ENCODE peak calls at places on chromosomes 1 and 21, in five cellular contexts. One of them, this sample, is unnamed.
A peak's percentile ranks its signal among the peaks of the same experiment; 100 is the strongest.

GRCh38 chr1:218464871-218465270 is 119.7 kb downstream of the TGFB2 start:
- DNase-seq in GM12878: no peak
- DNase-seq in K562: no peak
- DNase-seq in HepG2: no peak
- DNase-seq in H1: no peak
- DNase-seq in this sample: no peak

GRCh38 chr1:245220381-245220985 is 65.7 kb downstream of the KIF26B start:
- DNase-seq in K562: no peak
- DNase-seq in GM12878: no peak
- DNase-seq in H1: no peak
- DNase-seq in HepG2: no peak
- DNase-seq in this sample: no peak

GRCh38 chr21:42839271-42840231 is 39.8 kb downstream of the WDR4 start:
- DNase-seq in K562: peak; percentile 25
- DNase-seq in HepG2: no peak
- DNase-seq in GM12878: no peak
- DNase-seq in H1: no peak
- DNase-seq in this sample: peak; percentile 24

GRCh38 chr1:224450164-224450955 is 15.8 kb upstream of the WDR26 start:
- DNase-seq in H1: no peak
- DNase-seq in K562: no peak
- DNase-seq in GM12878: no peak
- DNase-seq in HepG2: no peak
- DNase-seq in this sample: no peak

GRCh38 chr1:165549908-165550480 is 6.2 kb downstream of the LRRC52 start:
- DNase-seq in HepG2: no peak
- DNase-seq in GM12878: no peak
- DNase-seq in H1: no peak
- DNase-seq in K562: no peak
- DNase-seq in this sample: no peak

GRCh38 chr1:234477373-234478151 is 1.4 kb downstream of the TARBP1 start:
- DNase-seq in K562: no peak
- DNase-seq in GM12878: no peak
- DNase-seq in HepG2: no peak
- DNase-seq in H1: no peak
- DNase-seq in this sample: peak; percentile 25

GRCh38 chr21:46122758-46123683 is 25.1 kb downstream of the COL6A2 start:
- DNase-seq in H1: no peak
- DNase-seq in HepG2: no peak
- DNase-seq in GM12878: no peak
- DNase-seq in K562: no peak
- DNase-seq in this sample: peak; percentile 21

GRCh38 chr1:64892576-64893573 is 73.5 kb downstream of the JAK1 start:
- DNase-seq in K562: no peak
- DNase-seq in GM12878: no peak
- DNase-seq in H1: no peak
- DNase-seq in HepG2: no peak
- DNase-seq in this sample: no peak

GRCh38 chr1:2353215-2353906 is 38.0 kb downstream of the MORN1 start:
- DNase-seq in HepG2: no peak
- DNase-seq in K562: no peak
- DNase-seq in GM12878: no peak
- DNase-seq in H1: no peak
- DNase-seq in this sample: no peak

GRCh38 chr1:118488776-118489175 is 303.7 kb upstream of the SPAG17 start:
- DNase-seq in H1: no peak
- DNase-seq in GM12878: no peak
- DNase-seq in HepG2: no peak
- DNase-seq in K562: no peak
- DNase-seq in this sample: no peak

GRCh38 chr1:9787702-9788101 is 36.1 kb downstream of the CLSTN1 start:
- DNase-seq in GM12878: peak; percentile 70
- DNase-seq in HepG2: no peak
- DNase-seq in H1: no peak
- DNase-seq in K562: no peak
- DNase-seq in this sample: no peak

GRCh38 chr1:15849775-15850449 is 2.4 kb downstream of the SPEN start:
- DNase-seq in K562: peak; percentile 33
- DNase-seq in GM12878: no peak
- DNase-seq in H1: no peak
- DNase-seq in HepG2: peak; percentile 65
- DNase-seq in this sample: peak; percentile 71

GRCh38 chr1:94726981-94727685 is 93.0 kb upstream of the SLC44A3 start:
- DNase-seq in HepG2: peak; percentile 30
- DNase-seq in GM12878: no peak
- DNase-seq in H1: no peak
- DNase-seq in K562: no peak
- DNase-seq in this sample: no peak

GRCh38 chr1:235024045-235024439 is 104.6 kb downstream of the TOMM20 start:
- DNase-seq in GM12878: no peak
- DNase-seq in H1: no peak
- DNase-seq in K562: no peak
- DNase-seq in HepG2: peak; percentile 61
- DNase-seq in this sample: no peak

GRCh38 chr21:44483288-44484237 is 28.3 kb downstream of the LRRC3 start:
- DNase-seq in H1: no peak
- DNase-seq in GM12878: no peak
- DNase-seq in HepG2: peak; percentile 16
- DNase-seq in K562: no peak
- DNase-seq in this sample: no peak

GRCh38 chr1:36174716-36175115 is 18.8 kb downstream of the MAP7D1 start:
- DNase-seq in HepG2: no peak
- DNase-seq in GM12878: no peak
- DNase-seq in K562: no peak
- DNase-seq in H1: no peak
- DNase-seq in this sample: no peak

GRCh38 chr1:6949991-6950765 is 164.9 kb downstream of the CAMTA1 start:
- DNase-seq in GM12878: no peak
- DNase-seq in H1: no peak
- DNase-seq in K562: no peak
- DNase-seq in HepG2: no peak
- DNase-seq in this sample: peak; percentile 59

GRCh38 chr1:170461362-170461761 is 70.6 kb upstream of the GORAB start:
- DNase-seq in H1: no peak
- DNase-seq in K562: no peak
- DNase-seq in GM12878: no peak
- DNase-seq in HepG2: no peak
- DNase-seq in this sample: no peak

GRCh38 chr1:84073266-84073665 is 70.8 kb upstream of the PRKACB start:
- DNase-seq in K562: no peak
- DNase-seq in H1: no peak
- DNase-seq in GM12878: no peak
- DNase-seq in HepG2: no peak
- DNase-seq in this sample: no peak

GRCh38 chr21:15742694-15743093 is 12.9 kb downstream of the USP25 start:
- DNase-seq in GM12878: no peak
- DNase-seq in K562: no peak
- DNase-seq in H1: no peak
- DNase-seq in HepG2: no peak
- DNase-seq in this sample: no peak

GRCh38 chr1:39205102-39205780 is 746 bp downstream of the MACF1 start:
- DNase-seq in HepG2: no peak
- DNase-seq in GM12878: no peak
- DNase-seq in H1: no peak
- DNase-seq in K562: peak; percentile 36
- DNase-seq in this sample: no peak

GRCh38 chr1:174269932-174270651 is 110.8 kb downstream of the RABGAP1L start:
- DNase-seq in HepG2: peak; percentile 23
- DNase-seq in K562: no peak
- DNase-seq in H1: no peak
- DNase-seq in GM12878: no peak
- DNase-seq in this sample: no peak

GRCh38 chr1:201405484-201405831 is 6.3 kb upstream of the LAD1 start:
- DNase-seq in H1: no peak
- DNase-seq in HepG2: peak; percentile 77
- DNase-seq in GM12878: peak; percentile 49
- DNase-seq in K562: no peak
- DNase-seq in this sample: no peak

GRCh38 chr1:22031214-22031962 is 21.1 kb upstream of the CDC42 start:
- DNase-seq in H1: no peak
- DNase-seq in GM12878: no peak
- DNase-seq in K562: no peak
- DNase-seq in HepG2: peak; percentile 47
- DNase-seq in this sample: peak; percentile 43

GRCh38 chr1:108504447-108504846 is 54.3 kb downstream of the NBPF6 start:
- DNase-seq in GM12878: no peak
- DNase-seq in HepG2: no peak
- DNase-seq in K562: no peak
- DNase-seq in H1: no peak
- DNase-seq in this sample: no peak

GRCh38 chr1:230113605-230114241 is 46.7 kb downstream of the GALNT2 start:
- DNase-seq in HepG2: no peak
- DNase-seq in GM12878: no peak
- DNase-seq in H1: no peak
- DNase-seq in K562: no peak
- DNase-seq in this sample: no peak

GRCh38 chr1:6287431-6287886 is 26.6 kb upstream of the GPR153 start:
- DNase-seq in H1: no peak
- DNase-seq in HepG2: no peak
- DNase-seq in K562: no peak
- DNase-seq in GM12878: no peak
- DNase-seq in this sample: no peak

GRCh38 chr1:172973424-172973823 is 77.3 kb downstream of the TNFSF18 start:
- DNase-seq in K562: no peak
- DNase-seq in H1: no peak
- DNase-seq in HepG2: no peak
- DNase-seq in GM12878: no peak
- DNase-seq in this sample: no peak

GRCh38 chr1:222845763-222846162 is 30.9 kb downstream of the DISP1 start:
- DNase-seq in K562: no peak
- DNase-seq in GM12878: no peak
- DNase-seq in H1: no peak
- DNase-seq in HepG2: no peak
- DNase-seq in this sample: no peak

GRCh38 chr1:163820748-163821147 is 499.0 kb downstream of the NUF2 start:
- DNase-seq in K562: no peak
- DNase-seq in H1: no peak
- DNase-seq in GM12878: no peak
- DNase-seq in HepG2: no peak
- DNase-seq in this sample: no peak

GRCh38 chr1:98205291-98206017 is 284.6 kb upstream of the DPYD start:
- DNase-seq in K562: no peak
- DNase-seq in H1: peak; percentile 27
- DNase-seq in HepG2: no peak
- DNase-seq in GM12878: no peak
- DNase-seq in this sample: no peak

GRCh38 chr1:17009706-17010105 is 2.0 kb downstream of the ATP13A2 start:
- DNase-seq in HepG2: peak; percentile 27
- DNase-seq in K562: no peak
- DNase-seq in GM12878: no peak
- DNase-seq in H1: no peak
- DNase-seq in this sample: peak; percentile 36

GRCh38 chr21:28516996-28517592 is 475.6 kb downstream of the LTN1 start:
- DNase-seq in H1: peak; percentile 70
- DNase-seq in GM12878: peak; percentile 8
- DNase-seq in HepG2: peak; percentile 60
- DNase-seq in K562: no peak
- DNase-seq in this sample: peak; percentile 47

GRCh38 chr1:91503332-91503900 is 2.8 kb downstream of the CDC7 start:
- DNase-seq in HepG2: peak; percentile 75
- DNase-seq in GM12878: no peak
- DNase-seq in H1: no peak
- DNase-seq in K562: no peak
- DNase-seq in this sample: no peak

DNA sequence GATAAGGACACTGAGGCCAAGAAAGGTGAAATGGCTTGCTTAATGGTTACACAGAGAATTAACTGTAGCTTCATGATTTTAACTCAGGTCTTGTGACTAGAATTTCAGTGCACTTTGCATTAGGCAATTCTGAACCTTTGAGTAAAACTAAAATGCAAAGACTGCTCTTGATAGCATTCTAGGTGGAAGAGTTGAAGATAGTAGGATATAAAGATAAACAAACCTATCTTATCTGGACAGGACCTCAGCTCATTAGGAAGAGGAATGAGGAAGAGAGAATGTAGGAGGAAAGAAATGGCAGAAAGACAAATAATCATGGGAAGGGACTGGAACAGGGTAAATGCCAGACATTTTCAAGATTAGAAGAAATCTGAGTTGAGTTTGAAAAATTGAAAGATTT is 68.5 kb upstream of the RGL1 start:
- DNase-seq in H1: no peak
- DNase-seq in GM12878: no peak
- DNase-seq in HepG2: no peak
- DNase-seq in K562: no peak
- DNase-seq in this sample: no peak
- H3K4me3 ChIP-seq in H1: no peak overlapping the region
- H3K4me3 ChIP-seq in GM12878: no peak overlapping the region
- H3K4me3 ChIP-seq in HepG2: no peak overlapping the region
- H3K4me3 ChIP-seq in K562: no peak overlapping the region
- H3K4me3 ChIP-seq in this sample: no peak overlapping the region

GRCh38 chr1:207283421-207283820 is 38.1 kb upstream of the CD55 start:
- DNase-seq in HepG2: no peak
- DNase-seq in K562: no peak
- DNase-seq in GM12878: no peak
- DNase-seq in H1: no peak
- DNase-seq in this sample: no peak
- TF ChIP-seq EP300 in HepG2: no peak
- TF ChIP-seq EP300 in K562: no peak
- TF ChIP-seq EP300 in GM12878: no peak
- TF ChIP-seq EP300 in H1: no peak
- TF ChIP-seq EP300 in this sample: no peak

DNA sequence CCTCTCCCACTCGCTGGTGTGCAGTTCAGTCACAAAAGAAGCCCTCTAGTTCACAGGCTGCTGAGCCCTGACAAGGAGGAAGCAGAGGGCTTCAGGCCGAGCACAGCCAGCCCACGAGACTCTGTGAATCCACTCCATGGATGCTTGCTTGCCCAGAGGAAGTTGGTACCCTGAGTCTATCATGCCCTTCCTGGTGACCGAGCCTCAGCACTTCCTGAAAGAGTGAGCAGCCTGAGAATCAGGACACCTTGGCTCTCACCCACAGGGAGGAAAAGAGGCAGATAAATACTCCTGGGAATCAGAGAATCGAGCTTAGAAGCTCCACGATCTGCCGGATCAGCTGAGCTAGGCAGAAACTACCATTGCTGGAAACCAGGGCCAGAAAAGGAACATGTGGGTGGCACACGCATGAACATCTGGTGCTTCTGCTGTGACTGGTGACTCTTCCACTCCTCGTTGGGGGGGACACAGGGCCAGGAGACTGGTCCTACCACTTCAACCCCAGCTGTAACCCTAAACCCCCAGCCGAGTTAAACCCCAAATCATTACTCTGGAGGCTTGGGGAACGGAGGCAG is 376.3 kb upstream of the CAMK1G start:
- DNase-seq in HepG2: no peak
- DNase-seq in H1: no peak
- DNase-seq in K562: no peak
- DNase-seq in GM12878: no peak
- DNase-seq in this sample: no peak
- H2AFZ ChIP-seq in HepG2: peak overlapping the region; percentile 21
- H2AFZ ChIP-seq in H1: peak overlapping the region; percentile 97
- H2AFZ ChIP-seq in K562: peak overlapping the region; percentile 56
- H2AFZ ChIP-seq in GM12878: no peak overlapping the region
- H2AFZ ChIP-seq in this sample: peak overlapping the region; percentile 73

GRCh38 chr1:54275349-54275748 is 75.4 kb downstream of the MRPL37 start:
- DNase-seq in K562: no peak
- DNase-seq in GM12878: no peak
- DNase-seq in H1: no peak
- DNase-seq in HepG2: no peak
- DNase-seq in this sample: no peak
- H3K4me3 ChIP-seq in K562: no peak overlapping the region
- H3K4me3 ChIP-seq in GM12878: no peak overlapping the region
- H3K4me3 ChIP-seq in H1: no peak overlapping the region
- H3K4me3 ChIP-seq in HepG2: no peak overlapping the region
- H3K4me3 ChIP-seq in this sample: no peak overlapping the region

This sample was measured in SK-N-SH.